ENCODE peak calls at places on chromosomes 12 and 14, in seven cellular contexts. P is mucosa of descending colon, G is right lobe of liver, U is GM12878, A is tibial artery, V is neural progenitor cell, Q is body of pancreas. S is an unnamed sample.
A peak's percentile ranks its signal among the peaks of the same experiment; 100 is the strongest.

GRCh38 chr12:91040356-91040755 is 17.5 kb downstream of the KERA start:
- DNase-seq in A (no peak), V (no peak), P (no peak), Q (no peak), U (no peak), G (no peak), S (no peak)

GRCh38 chr14:90740081-90740480 is 76.1 kb downstream of the TTC7B start:
- DNase-seq in V (no peak), G (peak; percentile 37), P (no peak), U (no peak), A (no peak), Q (peak; percentile 70), S (no peak)

GRCh38 chr12:132352896-132353800 is 23.8 kb upstream of the GALNT9 start:
- DNase-seq in V (peak; percentile 28), P (no peak), U (no peak), Q (no peak), G (no peak), A (no peak), S (no peak)

GRCh38 chr14:73785834-73786631 is 65.6 kb upstream of the PTGR2 start:
- DNase-seq in U (no peak), V (peak; percentile 69), G (peak; percentile 89), P (peak; percentile 83), A (peak; percentile 89), Q (peak; percentile 81), S (peak; percentile 75)

GRCh38 chr12:77062846-77063461 is 2.4 kb downstream of the E2F7 start:
- DNase-seq in A (no peak), Q (no peak), G (no peak), U (peak; percentile 64), P (no peak), V (no peak), S (no peak)

GRCh38 chr14:33796356-33796755 is 154.5 kb downstream of the EGLN3 start:
- DNase-seq in G (no peak), U (no peak), V (no peak), Q (no peak), P (no peak), A (no peak), S (no peak)

GRCh38 chr12:16880864-16881285 is 274.9 kb upstream of the LMO3 start:
- DNase-seq in P (peak; percentile 57), G (no peak), U (no peak), V (peak; percentile 36), Q (peak; percentile 31), A (no peak), S (no peak)

GRCh38 chr12:3217683-3218079 is 140.5 kb downstream of the TSPAN9 start:
- DNase-seq in P (no peak), A (no peak), U (no peak), V (no peak), Q (no peak), G (no peak), S (no peak)

GRCh38 chr14:99395904-99396530 is 84.6 kb downstream of the SETD3 start:
- DNase-seq in Q (no peak), G (no peak), V (no peak), P (no peak), U (no peak), A (no peak), S (no peak)

GRCh38 chr12:99957866-99958466 is 26.8 kb downstream of the ANKS1B start:
- DNase-seq in G (no peak), A (no peak), Q (no peak), P (no peak), U (no peak), V (no peak), S (no peak)

GRCh38 chr14:59570122-59570521 is 6.5 kb downstream of the CCDC175 start:
- DNase-seq in U (no peak), P (peak; percentile 25), Q (no peak), A (no peak), V (no peak), G (no peak), S (no peak)

GRCh38 chr14:101223561-101224162 is 320.1 kb upstream of the RTL1 start:
- DNase-seq in G (peak; percentile 16), U (no peak), V (no peak), Q (no peak), A (no peak), P (no peak), S (no peak)

DNA sequence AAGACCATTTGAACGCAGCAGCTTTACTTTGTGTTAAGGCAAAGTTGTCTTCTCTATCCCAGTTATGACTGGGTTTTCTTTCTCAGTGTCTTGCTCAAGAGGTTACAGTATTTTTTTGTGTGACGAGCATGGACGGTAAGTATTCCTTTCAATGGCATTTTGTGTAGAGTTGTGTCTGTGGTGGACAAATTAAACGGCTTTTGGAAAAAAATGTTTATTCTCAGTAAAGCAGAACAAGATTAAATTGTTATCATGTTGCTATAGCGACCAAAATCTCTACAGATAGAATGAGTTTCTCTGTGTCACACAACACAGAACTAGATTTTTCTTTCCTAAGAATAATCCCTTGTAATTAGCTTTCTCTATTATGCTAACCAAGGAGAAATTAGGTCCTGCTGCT is 417.1 kb downstream of the AEBP2 start:
- DNase-seq in G (no peak), U (no peak), P (no peak), Q (no peak), V (no peak), A (no peak), S (peak; percentile 86)
- H3K4me3 ChIP-seq in G (no peak overlapping the region), U (no peak overlapping the region), P (no peak overlapping the region), Q (no peak overlapping the region), V (no peak overlapping the region), A (peak overlapping the region; percentile 36), S (no peak overlapping the region)

GRCh38 chr12:13099910-13100609 is 3.4 kb downstream of the GSG1 start:
- DNase-seq in P (no peak), U (no peak), Q (no peak), A (no peak), G (no peak), V (no peak), S (no peak)
- H3K4me1 ChIP-seq in P (peaks cover 25% of the 10 kb centered on the region), U (peaks cover 14% of the 10 kb centered on the region), Q (peaks cover 35% of the 10 kb centered on the region), A (peaks cover 16% of the 10 kb centered on the region), G (no peaks in the 10 kb centered on the region), V (peaks cover 24% of the 10 kb centered on the region), S (peaks cover 24% of the 10 kb centered on the region)

DNA sequence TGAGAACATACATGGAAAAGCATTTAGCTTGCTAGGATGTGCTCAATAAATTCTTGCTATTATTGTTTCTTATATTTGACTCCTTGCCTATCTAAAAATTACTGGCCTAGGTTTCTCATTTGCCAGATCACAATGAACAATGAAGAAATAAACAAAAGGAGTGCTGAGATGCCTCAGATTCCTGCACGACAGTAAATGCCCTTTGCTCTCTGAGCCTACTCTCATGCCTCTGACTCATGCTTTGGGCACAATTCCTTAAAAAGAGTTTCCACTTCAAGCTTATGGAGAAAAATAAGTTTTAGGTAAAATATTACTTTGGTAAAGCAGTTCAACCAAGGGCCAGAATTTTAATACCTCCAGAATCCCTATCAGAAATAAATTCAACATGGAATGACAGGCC is 30.9 kb downstream of the GRIN2B start:
- DNase-seq in G (no peak), Q (no peak), A (no peak), U (no peak), V (peak; percentile 53), P (peak; percentile 16), S (no peak)
- H3K9me3 ChIP-seq in G (no peaks in the 10 kb centered on the region), Q (no peaks in the 10 kb centered on the region), A (no peaks in the 10 kb centered on the region), U (no peaks in the 10 kb centered on the region), V (no peaks in the 10 kb centered on the region), P (no peaks in the 10 kb centered on the region), S (no peaks in the 10 kb centered on the region)

GRCh38 chr14:96257900-96258299 is 1.9 kb downstream of the BDKRB1 start:
- DNase-seq in P (no peak), G (no peak), A (no peak), Q (no peak), V (no peak), U (no peak), S (no peak)
- H3K4me3 ChIP-seq in P (no peak overlapping the region), G (no peak overlapping the region), A (no peak overlapping the region), Q (no peak overlapping the region), V (no peak overlapping the region), U (no peak overlapping the region), S (no peak overlapping the region)